ENCODE peak calls at places on chromosome 11, in four cellular contexts. W is suprapubic skin, N is transverse colon, A is K562. O is an unnamed sample.
A peak's percentile ranks its signal among the peaks of the same experiment; 100 is the strongest.

GRCh38 chr11:95923730-95924413 is at the start of gene MTMR2:
- DNase-seq in W (peak; percentile 82), N (peak; percentile 77), A (peak; percentile 77), O (peak; percentile 59)

GRCh38 chr11:35289821-35290220 is 129.5 kb downstream of the SLC1A2 start:
- DNase-seq in W (no peak), N (no peak), A (no peak), O (no peak)

GRCh38 chr11:2098691-2099522 is 40.3 kb downstream of the IGF2 start:
- DNase-seq in W (peak; percentile 63), N (no peak), A (no peak), O (peak; percentile 17)

GRCh38 chr11:59729884-59730283 is 16.2 kb upstream of the OR10V1 start:
- DNase-seq in W (no peak), N (no peak), A (no peak), O (no peak)

GRCh38 chr11:33551051-33551450 is 149.6 kb downstream of the C11orf91 start:
- DNase-seq in W (no peak), N (no peak), A (no peak), O (no peak)

GRCh38 chr11:129750343-129751292 is 65.0 kb upstream of the TMEM45B start:
- DNase-seq in W (no peak), N (peak; percentile 81), A (peak; percentile 70), O (peak; percentile 53)

GRCh38 chr11:64186205-64187165 is 514 bp downstream of the STIP1 start:
- DNase-seq in W (no peak), N (peak; percentile 29), A (no peak), O (no peak)

GRCh38 chr11:130710442-130711101 is 205.7 kb downstream of the SNX19 start:
- DNase-seq in W (no peak), N (peak; percentile 13), A (no peak), O (no peak)

GRCh38 chr11:75858613-75859012 is 43.6 kb downstream of the UVRAG start:
- DNase-seq in W (no peak), N (no peak), A (no peak), O (no peak)

GRCh38 chr11:128551641-128552335 is 35.6 kb downstream of the ETS1 start:
- DNase-seq in W (no peak), N (no peak), A (no peak), O (no peak)

GRCh38 chr11:116071241-116071640 is 567.0 kb upstream of the CADM1 start:
- DNase-seq in W (no peak), N (no peak), A (no peak), O (no peak)

GRCh38 chr11:90222459-90223247 is at the start of gene CHORDC1:
- DNase-seq in W (peak; percentile 93), N (peak; percentile 96), A (peak; percentile 73), O (peak; percentile 66)

GRCh38 chr11:122814401-122814800 is 23.9 kb upstream of the CRTAM start:
- DNase-seq in W (no peak), N (peak; percentile 12), A (no peak), O (no peak)

GRCh38 chr11:122816701-122817100 is 21.6 kb upstream of the CRTAM start:
- DNase-seq in W (no peak), N (no peak), A (no peak), O (no peak)

GRCh38 chr11:122817121-122817520 is 21.2 kb upstream of the CRTAM start:
- DNase-seq in W (no peak), N (peak; percentile 13), A (no peak), O (no peak)

GRCh38 chr11:122813176-122813917 is 25.0 kb upstream of the CRTAM start:
- DNase-seq in W (no peak), N (no peak), A (no peak), O (no peak)

DNA sequence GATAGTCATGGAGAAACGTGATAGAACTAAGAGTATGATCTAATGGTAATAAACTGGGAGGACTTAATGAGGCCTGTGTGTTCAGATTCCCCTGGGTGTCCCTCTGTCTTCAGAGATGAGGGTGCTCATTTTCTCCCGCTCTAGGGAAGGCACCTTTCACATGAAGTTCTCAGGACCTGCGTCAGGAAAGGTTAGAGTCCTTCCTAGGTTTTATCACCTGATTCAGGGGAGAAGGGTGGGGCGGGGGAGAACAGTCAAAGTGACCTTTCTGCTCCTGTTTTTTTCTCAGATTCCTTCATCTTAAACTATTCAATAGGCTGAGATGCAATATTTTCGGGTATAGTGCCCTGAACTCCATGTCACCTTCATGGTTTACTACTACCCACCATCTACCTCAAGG is 22.4 kb upstream of the CRTAM start:
- DNase-seq in W (no peak), N (peak; percentile 16), A (no peak), O (no peak)
- TF ChIP-seq POLR2AphosphoS5 in W (no peak), N (no peak), A (no peak), O (no peak)

DNA sequence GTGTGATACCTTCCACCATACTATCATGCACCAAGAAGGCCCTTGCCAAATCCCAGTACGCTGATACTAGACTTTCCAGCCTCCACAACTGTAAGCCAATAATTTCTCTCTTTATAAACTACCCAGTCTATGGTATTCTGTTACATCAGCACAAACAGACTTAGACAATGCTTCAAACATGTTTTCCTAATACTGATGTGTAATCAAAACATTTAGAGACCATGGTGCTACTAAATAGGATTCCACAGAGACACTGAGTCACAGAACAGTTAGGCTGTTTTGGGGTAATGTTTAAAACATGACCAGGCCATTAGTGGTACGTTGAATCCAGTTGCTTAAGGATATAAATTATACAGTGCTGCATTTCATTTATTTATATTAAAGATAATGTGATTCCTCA is 103.7 kb downstream of the PICALM start:
- DNase-seq in W (no peak), N (no peak), A (no peak), O (no peak)
- TF ChIP-seq POLR2AphosphoS5 in W (no peak), N (no peak), A (no peak), O (no peak)

DNA sequence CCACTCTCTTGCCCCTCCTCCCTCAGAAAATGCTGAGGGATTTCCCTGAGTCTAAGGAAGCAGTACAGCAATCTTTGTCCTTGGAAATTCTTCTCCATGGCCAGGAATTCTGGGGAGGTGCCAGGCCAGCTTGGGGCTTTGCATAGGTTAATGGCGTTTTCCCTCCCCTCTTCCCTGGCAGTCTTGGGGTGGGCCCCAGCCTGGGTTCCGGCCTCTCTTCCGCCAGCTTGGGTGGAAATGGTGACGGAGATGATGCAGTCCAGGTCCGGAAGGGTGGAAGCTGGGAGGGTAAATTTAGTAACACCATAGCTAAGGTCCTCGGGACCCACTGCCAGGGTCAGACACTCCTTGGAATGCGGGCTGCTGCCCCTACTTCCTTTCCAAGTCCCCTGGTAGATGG is 5.0 kb downstream of the PHLDB1 start:
- DNase-seq in W (peak; percentile 60), N (no peak), A (no peak), O (no peak)
- TF ChIP-seq POLR2AphosphoS5 in W (no peak), N (no peak), A (no peak), O (no peak)

GRCh38 chr11:65553301-65554001 is 4.7 kb downstream of the LTBP3 start:
- DNase-seq in W (no peak), N (peak; percentile 52), A (peak; percentile 67), O (no peak)
- TF ChIP-seq POLR2AphosphoS5 in W (no peak), N (no peak), A (no peak), O (no peak)

GRCh38 chr11:40391679-40392078 is 1067.8 kb downstream of the LRRC4C start:
- DNase-seq in W (no peak), N (no peak), A (no peak), O (no peak)

GRCh38 chr11:40393511-40393910 is 1065.9 kb downstream of the LRRC4C start:
- DNase-seq in W (no peak), N (no peak), A (no peak), O (no peak)

GRCh38 chr11:40401132-40401853 is 1058.2 kb downstream of the LRRC4C start:
- DNase-seq in W (no peak), N (no peak), A (no peak), O (no peak)

GRCh38 chr11:40397141-40397540 is 1062.3 kb downstream of the LRRC4C start:
- DNase-seq in W (no peak), N (no peak), A (no peak), O (no peak)
- TF ChIP-seq POLR2AphosphoS5 in W (no peak), N (no peak), A (no peak), O (no peak)

GRCh38 chr11:117199061-117199915 is at the start of gene TAGLN:
- DNase-seq in W (no peak), N (peak; percentile 76), A (no peak), O (no peak)
- TF ChIP-seq POLR2AphosphoS5 in W (no peak), N (peak; percentile 91), A (no peak), O (no peak)

GRCh38 chr11:43327987-43328386 is 16.2 kb downstream of the API5 start:
- DNase-seq in W (no peak), N (no peak), A (peak; percentile 44), O (no peak)
- TF ChIP-seq POLR2AphosphoS5 in W (no peak), N (no peak), A (no peak), O (no peak)

GRCh38 chr11:114179234-114179941 is 116.8 kb upstream of the NNMT start:
- DNase-seq in W (peak; percentile 73), N (peak; percentile 87), A (no peak), O (no peak)
- TF ChIP-seq POLR2AphosphoS5 in W (peak; percentile 94), N (peak; percentile 98), A (no peak), O (no peak)

DNA sequence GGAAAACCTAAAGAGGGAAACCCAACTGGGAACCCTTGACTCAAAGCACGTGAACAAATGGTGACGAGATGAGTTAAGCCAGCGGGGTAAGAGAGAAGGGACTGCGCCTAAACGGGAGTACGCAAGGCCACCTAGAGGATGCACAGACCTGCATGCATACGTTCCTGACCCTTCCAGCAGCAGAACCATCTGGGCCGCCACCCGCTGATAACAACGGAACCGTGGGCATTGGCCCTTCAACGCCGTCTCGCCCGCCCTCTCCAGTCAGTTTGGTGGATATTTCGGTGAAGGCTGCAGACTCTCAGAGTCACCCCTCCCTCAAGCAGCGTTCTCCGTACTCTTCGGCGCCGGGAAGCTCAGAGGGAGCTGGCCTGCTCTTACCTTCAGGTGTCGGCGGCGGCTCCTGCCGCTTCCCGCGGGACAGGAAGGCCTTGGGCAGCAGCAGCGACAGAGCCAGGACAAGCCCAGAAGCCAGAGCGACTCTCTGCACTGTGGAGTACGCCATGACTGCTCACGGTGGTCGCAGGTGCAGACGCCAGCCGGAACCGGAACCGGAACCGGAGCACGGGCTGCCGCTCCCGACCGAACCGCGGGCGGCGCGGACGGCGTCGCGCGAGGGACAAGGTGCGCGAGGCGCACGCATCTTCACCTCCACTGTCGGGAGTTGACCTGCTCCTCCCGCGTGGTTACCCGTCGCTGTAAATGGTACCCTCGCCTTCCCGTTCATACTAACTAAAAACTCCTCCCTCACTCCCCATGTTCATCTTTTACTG is at the start of gene RIC3:
- DNase-seq in W (no peak), N (peak; percentile 30), A (no peak), O (peak; percentile 45)
- TF ChIP-seq POLR2AphosphoS5 in W (no peak), N (no peak), A (no peak), O (no peak)